ENCODE peak calls at places on chromosomes 3 and 15, in seven cellular contexts. F is LoVo; I is germinal center; K is stimulated activated CD8-positive, alpha-beta memory T cell treated with anti-CD3 and anti-CD28 coated beads, Interleukin-4, amount 100 ng/mL, for 4 hours; A is EL; D is WERI-Rb-1; B is stomach. G is an unnamed sample.

GRCh38 chr3:186137051-186137685 is 28.3 kb upstream of the ETV5 start:
- DNase-seq in D (no peak), K (no peak), B (no peak), I (no peak), A (no peak), F (no peak), G (no peak)

GRCh38 chr3:55490194-55490913 is 3.2 kb upstream of the WNT5A start:
- DNase-seq in D (no peak), K (no peak), I (no peak), F (no peak), A (peak; percentile 17), B (no peak), G (peak; percentile 44)

GRCh38 chr3:56862352-56863062 is 60.8 kb upstream of the ARHGEF3 start:
- DNase-seq in F (no peak), I (no peak), K (no peak), B (no peak), D (no peak), A (peak; percentile 49), G (no peak)

GRCh38 chr3:108862865-108863798 is 40.5 kb downstream of the TRAT1 start:
- DNase-seq in A (peak; percentile 60), K (no peak), D (no peak), F (peak; percentile 4), B (no peak), I (no peak), G (peak; percentile 79)

GRCh38 chr3:57283366-57283765 is 9.1 kb downstream of the ASB14 start:
- DNase-seq in F (no peak), D (no peak), K (no peak), A (no peak), B (no peak), I (no peak), G (no peak)

GRCh38 chr3:71862374-71863145 is 77.6 kb upstream of the PROK2 start:
- DNase-seq in D (no peak), F (no peak), I (no peak), A (no peak), B (no peak), K (no peak), G (no peak)

GRCh38 chr3:164460851-164461250 is 617.4 kb downstream of the SI start:
- DNase-seq in A (no peak), B (no peak), I (no peak), D (no peak), F (no peak), K (no peak), G (no peak)

GRCh38 chr3:190739726-190740230 is 122.7 kb downstream of the GMNC start:
- DNase-seq in A (peak; percentile 5), D (no peak), I (no peak), K (no peak), B (no peak), F (no peak), G (no peak)

GRCh38 chr3:149936812-149937230 is 33.9 kb downstream of the PFN2 start:
- DNase-seq in I (peak; percentile 30), B (peak; percentile 52), A (peak; percentile 70), D (peak; percentile 63), K (no peak), F (peak; percentile 62), G (no peak)

GRCh38 chr3:149702691-149703426 is 45.0 kb upstream of the WWTR1 start:
- DNase-seq in A (peak; percentile 92), K (no peak), F (no peak), D (no peak), I (no peak), B (no peak), G (no peak)

GRCh38 chr3:130892759-130893239 is 1.1 kb upstream of the ATP2C1 start:
- DNase-seq in I (peak; percentile 72), B (peak; percentile 74), F (peak; percentile 76), D (peak; percentile 66), A (peak; percentile 68), K (no peak), G (peak; percentile 64)

GRCh38 chr3:19432679-19433078 is 284.4 kb downstream of the KCNH8 start:
- DNase-seq in B (no peak), F (no peak), A (no peak), K (no peak), I (no peak), D (no peak), G (no peak)

GRCh38 chr15:51658664-51659063 is 22.6 kb upstream of the SCG3 start:
- DNase-seq in B (no peak), A (no peak), K (no peak), F (no peak), D (no peak), I (no peak), G (no peak)